ENCODE peak calls at places on chromosome 18, in eight cellular contexts. H is cardiac muscle cell, I is heart left ventricle, L is A549, R is GM20000, P is cardiac fibroblast, V is progenitor cell of endocrine pancreas, E is spleen. Z is an unnamed sample.

GRCh38 chr18:37299471-37300304 is 265.9 kb downstream of the CELF4 start:
- DNase-seq in V (no peak), I (peak), H (peak), E (no peak), L (peak), P (peak), R (no peak), Z (no peak)

GRCh38 chr18:71902482-71902881 is 641.7 kb downstream of the CBLN2 start:
- DNase-seq in H (no peak), V (no peak), I (no peak), R (no peak), E (no peak), L (no peak), P (no peak), Z (no peak)

GRCh38 chr18:3441290-3441689 is 8.7 kb upstream of the TGIF1 start:
- DNase-seq in I (no peak), P (peak), V (no peak), L (no peak), R (no peak), E (no peak), H (peak), Z (peak)

GRCh38 chr18:37729715-37730114 is 164.1 kb upstream of the CELF4 start:
- DNase-seq in P (no peak), H (no peak), L (no peak), E (no peak), I (no peak), V (no peak), R (no peak), Z (no peak)

GRCh38 chr18:74299746-74300145 is 8.0 kb upstream of the CYB5A start:
- DNase-seq in R (no peak), E (no peak), L (no peak), H (no peak), V (no peak), P (no peak), I (no peak), Z (no peak)

GRCh38 chr18:37481058-37481457 is 84.5 kb downstream of the CELF4 start:
- DNase-seq in V (no peak), E (no peak), R (no peak), H (no peak), I (no peak), P (no peak), L (no peak), Z (peak)

GRCh38 chr18:5868218-5868904 is 27.0 kb downstream of the TMEM200C start:
- DNase-seq in L (peak), I (peak), H (peak), V (peak), E (no peak), R (peak), P (peak), Z (peak)

GRCh38 chr18:9101730-9102390 is 639 bp upstream of the NDUFV2 start:
- DNase-seq in P (peak), E (no peak), I (no peak), L (peak), H (no peak), V (no peak), R (peak), Z (no peak)

GRCh38 chr18:13868501-13869271 is 44.7 kb downstream of the MC5R start:
- DNase-seq in E (no peak), L (no peak), V (no peak), I (no peak), H (peak), R (no peak), P (no peak), Z (peak)

GRCh38 chr18:25074925-25075693 is 276.9 kb downstream of the ZNF521 start:
- DNase-seq in H (no peak), R (no peak), P (no peak), L (no peak), I (no peak), V (no peak), E (no peak), Z (no peak)

GRCh38 chr18:35501369-35501768 is 3.6 kb upstream of the INO80C start:
- DNase-seq in H (no peak), I (no peak), V (no peak), E (no peak), L (no peak), P (no peak), R (no peak), Z (no peak)

GRCh38 chr18:79899609-79900435 is 51.6 kb downstream of the SLC66A2 start:
- DNase-seq in L (no peak), E (no peak), V (no peak), H (no peak), I (peak), R (no peak), P (no peak), Z (no peak)

GRCh38 chr18:21389903-21390302 is 147.9 kb downstream of the GREB1L start:
- DNase-seq in H (no peak), I (no peak), E (no peak), R (no peak), V (no peak), P (no peak), L (no peak), Z (no peak)

GRCh38 chr18:36697905-36698304 is 130.9 kb downstream of the TPGS2 start:
- DNase-seq in V (no peak), L (no peak), E (no peak), H (no peak), I (no peak), P (peak), R (no peak), Z (no peak)

GRCh38 chr18:67302043-67302442 is 214.5 kb downstream of the DSEL start:
- DNase-seq in L (no peak), V (no peak), P (peak), H (no peak), I (no peak), R (no peak), E (no peak), Z (no peak)

GRCh38 chr18:394997-395383 is 105.5 kb downstream of the COLEC12 start:
- DNase-seq in P (peak), H (peak), L (no peak), V (no peak), E (no peak), R (no peak), I (no peak), Z (no peak)

GRCh38 chr18:3060667-3061580 is 48.0 kb upstream of the LPIN2 start:
- DNase-seq in E (no peak), R (peak), H (no peak), V (no peak), L (no peak), P (no peak), I (peak), Z (no peak)

GRCh38 chr18:66676699-66677098 is 72.8 kb upstream of the CDH19 start:
- DNase-seq in H (no peak), P (no peak), I (no peak), V (no peak), R (no peak), L (no peak), E (no peak), Z (no peak)

DNA sequence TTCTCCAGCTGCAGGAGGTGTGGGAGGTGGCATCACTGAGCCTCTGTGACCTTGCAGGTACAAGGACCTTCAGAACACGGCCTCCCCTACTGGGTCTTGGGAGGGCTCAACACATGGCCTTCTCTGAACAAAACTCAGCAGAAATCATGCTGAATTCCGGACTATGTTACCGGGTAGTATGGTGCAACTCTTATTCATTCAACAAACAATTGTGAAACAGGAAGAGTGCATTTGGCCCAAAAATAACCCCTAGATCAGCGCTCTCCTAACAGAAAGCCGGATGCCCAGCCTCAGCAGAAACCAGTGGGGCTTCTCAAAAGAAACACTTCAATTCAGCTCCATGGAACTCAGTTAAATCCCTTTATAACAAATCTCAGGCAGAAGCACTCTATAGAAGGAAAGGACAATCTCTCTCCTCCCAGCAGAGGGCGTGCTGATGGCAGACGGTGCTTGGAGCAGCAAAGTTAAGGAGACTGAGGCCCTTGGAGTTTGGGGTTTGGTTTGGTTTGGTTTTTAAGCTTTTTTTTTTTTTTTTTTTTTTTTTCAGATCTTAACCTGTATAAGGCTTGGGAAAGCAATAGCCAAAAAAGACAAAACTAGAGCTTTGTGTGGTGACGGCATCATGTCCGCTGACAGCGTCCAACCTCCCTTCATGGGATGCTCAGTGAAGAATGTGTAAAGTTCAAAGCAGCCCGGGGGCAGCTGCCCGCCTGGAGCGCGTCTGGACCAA is 104.2 kb upstream of the SALL3 start:
- DNase-seq in R (peak), I (no peak), H (peak), V (no peak), E (no peak), L (no peak), P (peak), Z (peak)
- TF ChIP-seq CTCF in R (peak), I (peak), H (peak), V (peak), E (no peak), L (peak), P (peak), Z (peak)

GRCh38 chr18:59646228-59646945 is 50.8 kb downstream of the CCBE1 start:
- DNase-seq in L (no peak), E (no peak), H (no peak), R (no peak), I (no peak), V (no peak), P (no peak), Z (no peak)
- TF ChIP-seq CTCF in L (peak), E (no peak), H (no peak), R (no peak), I (no peak), V (no peak), P (peak), Z (no peak)

GRCh38 chr18:58578835-58579560 is 49.9 kb downstream of the ALPK2 start:
- DNase-seq in V (no peak), P (peak), L (peak), H (peak), R (no peak), I (no peak), E (no peak), Z (no peak)

GRCh38 chr18:58580078-58580477 is 48.8 kb downstream of the ALPK2 start:
- DNase-seq in L (peak), R (no peak), P (peak), H (no peak), V (no peak), I (no peak), E (no peak), Z (no peak)

GRCh38 chr18:58576641-58577251 is 52.1 kb downstream of the ALPK2 start:
- DNase-seq in I (no peak), P (no peak), R (no peak), L (no peak), E (no peak), H (no peak), V (no peak), Z (no peak)

GRCh38 chr18:58579561-58580047 is 49.3 kb downstream of the ALPK2 start:
- DNase-seq in E (no peak), I (no peak), P (peak), R (no peak), L (peak), V (no peak), H (no peak), Z (no peak)

DNA sequence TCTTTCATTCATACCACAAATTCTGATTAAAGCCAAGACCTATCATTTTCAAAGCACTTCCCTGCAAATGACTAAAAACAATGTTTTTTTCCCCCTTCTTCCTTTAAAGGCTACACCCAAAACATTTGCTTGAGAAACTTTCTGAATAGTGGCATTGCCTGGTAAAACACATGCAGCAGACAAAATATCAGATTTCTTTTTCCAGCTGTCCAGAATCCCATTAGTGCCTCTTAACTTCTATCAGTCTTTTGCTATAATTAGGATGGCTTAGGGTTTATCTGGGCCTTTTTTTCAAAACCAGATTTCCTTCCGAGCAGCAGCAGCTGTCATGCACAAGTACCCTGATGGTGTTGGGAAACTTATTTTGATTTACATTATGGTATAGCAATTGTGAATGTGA is 50.6 kb downstream of the ALPK2 start:
- DNase-seq in I (no peak), V (no peak), E (no peak), P (peak), H (peak), R (no peak), L (no peak), Z (no peak)
- TF ChIP-seq CTCF in I (no peak), V (no peak), E (no peak), P (no peak), H (no peak), R (no peak), L (no peak), Z (no peak)

GRCh38 chr18:77481541-77481940 is 231.9 kb downstream of the GALR1 start:
- DNase-seq in R (no peak), V (no peak), P (peak), I (no peak), H (no peak), L (no peak), E (no peak), Z (no peak)

GRCh38 chr18:77479047-77479446 is 229.4 kb downstream of the GALR1 start:
- DNase-seq in H (no peak), P (peak), I (no peak), E (no peak), L (no peak), V (no peak), R (no peak), Z (no peak)

GRCh38 chr18:77482190-77482928 is 232.7 kb downstream of the GALR1 start:
- DNase-seq in P (no peak), L (no peak), E (no peak), R (no peak), I (no peak), H (no peak), V (no peak), Z (no peak)

GRCh38 chr18:77478619-77479018 is 229.0 kb downstream of the GALR1 start:
- DNase-seq in I (peak), H (no peak), V (no peak), P (peak), E (no peak), R (no peak), L (no peak), Z (no peak)
- TF ChIP-seq CTCF in I (no peak), H (peak), V (no peak), P (peak), E (no peak), R (no peak), L (no peak), Z (no peak)

DNA sequence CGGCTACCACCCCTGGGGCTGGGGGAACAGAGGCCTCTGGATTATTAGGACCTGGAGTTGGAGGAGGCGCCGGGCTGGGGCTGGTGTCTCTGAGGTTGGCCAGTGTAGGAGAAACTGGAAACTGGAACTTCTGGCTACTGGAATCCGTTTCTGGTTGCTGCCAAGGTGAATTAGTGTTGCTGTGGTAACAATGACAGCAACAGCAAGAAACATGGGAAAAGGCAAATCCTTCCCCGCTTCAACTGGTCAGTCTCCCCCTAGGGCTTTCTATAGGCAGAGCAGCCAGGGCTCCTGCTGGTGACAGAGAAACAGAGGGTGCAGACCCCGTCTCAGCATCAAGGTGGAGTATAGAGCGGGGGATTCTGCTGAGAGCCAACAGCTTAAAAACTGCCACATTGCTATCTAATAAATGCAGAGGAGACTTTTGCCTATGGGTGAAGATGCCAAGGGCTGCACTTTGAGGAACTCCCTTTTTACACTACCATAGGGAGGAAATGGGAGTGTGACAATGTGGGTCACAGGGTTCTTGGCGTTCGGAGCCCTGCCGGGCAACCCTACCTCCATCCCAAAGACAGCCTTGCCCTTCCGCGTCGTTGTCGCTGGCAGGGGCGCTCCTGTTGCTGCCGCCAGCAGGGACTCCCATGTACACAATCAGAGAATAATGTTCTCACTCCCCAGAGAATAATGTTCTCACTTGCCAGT is 81.4 kb upstream of the CABLES1 start:
- DNase-seq in I (no peak), R (no peak), L (peak), V (peak), H (peak), E (no peak), P (peak), Z (peak)
- TF ChIP-seq CTCF in I (no peak), R (no peak), L (no peak), V (peak), H (peak), E (no peak), P (peak), Z (peak)

DNA sequence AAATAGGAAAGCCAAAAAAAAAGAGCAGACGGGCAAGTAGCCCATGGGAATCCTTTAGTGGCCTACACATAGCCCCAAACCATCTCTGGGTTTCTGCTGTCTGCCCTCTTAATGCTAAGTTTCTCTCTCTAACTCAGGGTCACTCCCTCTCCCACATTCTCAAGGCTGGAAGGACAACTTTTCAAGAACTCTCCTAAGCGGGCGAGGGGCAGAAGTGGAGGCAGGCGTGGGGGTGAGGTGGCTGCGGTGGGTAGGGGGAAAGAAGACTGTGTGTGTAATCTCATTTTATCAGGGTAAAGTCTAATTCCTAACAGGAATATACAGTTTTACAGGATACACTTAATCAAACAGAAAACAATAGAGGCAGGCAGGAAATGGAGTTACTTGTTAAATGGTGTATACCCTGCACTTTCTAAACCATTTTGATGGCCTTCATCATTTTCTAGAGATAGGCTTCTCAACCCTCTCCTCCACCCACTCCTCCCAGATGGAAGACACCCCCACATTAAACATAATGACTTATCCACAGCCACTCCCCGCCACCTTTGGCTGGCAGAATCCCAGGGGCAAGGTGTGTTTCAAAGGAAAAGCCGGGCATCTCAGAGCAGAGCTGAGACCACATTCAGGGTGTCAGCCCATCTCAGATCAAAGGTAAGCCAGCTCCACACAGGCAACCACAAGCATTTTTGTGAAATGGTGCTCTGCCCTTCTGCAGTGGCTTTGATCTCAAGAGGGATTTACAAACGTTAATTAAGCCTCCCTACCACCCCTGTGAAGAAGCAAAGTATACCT is 6.8 kb downstream of the SMAD7 start:
- DNase-seq in R (no peak), H (no peak), I (no peak), V (no peak), P (no peak), E (no peak), L (no peak), Z (no peak)
- TF ChIP-seq CTCF in R (no peak), H (no peak), I (no peak), V (no peak), P (no peak), E (no peak), L (no peak), Z (no peak)

GRCh38 chr18:48897531-48897930 is 53.2 kb downstream of the SMAD7 start:
- DNase-seq in E (no peak), R (no peak), V (no peak), P (no peak), L (no peak), I (no peak), H (no peak), Z (no peak)

GRCh38 chr18:48894799-48895346 is 55.9 kb downstream of the SMAD7 start:
- DNase-seq in L (no peak), I (no peak), H (no peak), V (no peak), R (no peak), P (no peak), E (peak), Z (no peak)

GRCh38 chr18:48898521-48898920 is 52.2 kb downstream of the SMAD7 start:
- DNase-seq in H (no peak), E (no peak), V (no peak), L (no peak), P (no peak), R (no peak), I (no peak), Z (no peak)

GRCh38 chr18:48896326-48896874 is 54.4 kb downstream of the SMAD7 start:
- DNase-seq in R (no peak), L (no peak), H (no peak), P (no peak), V (no peak), E (no peak), I (no peak), Z (no peak)

DNA sequence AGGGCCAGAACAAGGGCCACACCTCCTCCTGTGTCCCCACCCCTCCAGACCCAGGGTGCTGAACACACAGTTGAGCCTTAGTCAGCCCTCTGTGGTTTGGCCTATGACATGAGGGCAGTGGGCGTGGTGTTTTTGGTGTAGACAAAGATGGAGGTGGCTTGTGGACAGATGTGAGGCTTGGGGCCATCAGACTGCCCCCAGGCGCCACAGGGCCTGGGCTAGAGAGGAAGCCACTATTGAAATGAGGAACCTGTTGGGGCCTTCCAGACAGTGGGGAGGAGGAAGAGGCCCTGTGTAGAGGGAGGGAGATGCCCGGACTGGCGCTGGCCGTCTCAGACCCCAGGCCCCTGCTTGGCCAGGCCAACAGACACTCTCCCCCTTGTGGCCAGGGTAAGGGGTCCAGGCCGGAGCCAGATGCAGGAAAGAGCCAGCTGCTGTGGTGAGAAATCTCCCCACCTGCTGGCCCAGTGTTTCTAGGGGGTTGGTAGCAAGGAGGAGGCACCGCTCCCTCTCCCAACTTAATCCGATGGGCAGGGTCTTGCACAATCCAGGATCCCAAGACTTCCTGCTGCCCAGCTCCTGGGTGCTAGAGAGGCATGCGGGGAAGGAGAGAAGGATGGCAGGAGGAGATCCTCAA is 53.8 kb downstream of the SMAD7 start:
- DNase-seq in V (no peak), H (peak), L (no peak), R (peak), E (peak), P (peak), I (peak), Z (no peak)
- TF ChIP-seq CTCF in V (peak), H (peak), L (no peak), R (no peak), E (no peak), P (no peak), I (no peak), Z (peak)